ENCODE peak calls at places on chromosomes 4 and X, in seven cellular contexts. L, C, D, O, V, I and J are unnamed samples.

GRCh38 chr4:48831532-48832015 is 686 bp downstream of the OCIAD1 start:
- DNase-seq in L (no peak), C (no peak), D (no peak), O (peak; percentile 52), V (peak; percentile 56), I (no peak), J (no peak)

GRCh38 chrX:54808109-54808604 is 612 bp downstream of the MAGED2 start:
- DNase-seq in L (no peak), C (peak; percentile 75), D (peak; percentile 59), O (peak; percentile 58), V (peak; percentile 6), I (peak; percentile 51), J (peak; percentile 62)

GRCh38 chrX:12741416-12741815 is 49.8 kb upstream of the PRPS2 start:
- DNase-seq in L (peak; percentile 2), C (no peak), D (no peak), O (no peak), V (no peak), I (no peak), J (no peak)

GRCh38 chrX:117743469-117744251 is 372.9 kb downstream of the KLHL13 start:
- DNase-seq in L (no peak), C (no peak), D (no peak), O (no peak), V (no peak), I (no peak), J (no peak)

GRCh38 chr4:15690020-15690809 is 8.6 kb downstream of the FAM200B start:
- DNase-seq in L (peak; percentile 64), C (no peak), D (no peak), O (peak; percentile 68), V (peak; percentile 94), I (no peak), J (peak; percentile 97)

GRCh38 chrX:97230948-97231347 is 347.2 kb downstream of the RPA4 start:
- DNase-seq in L (no peak), C (no peak), D (no peak), O (no peak), V (no peak), I (no peak), J (no peak)

GRCh38 chr4:152357206-152357605 is 178.7 kb downstream of the FBXW7 start:
- DNase-seq in L (no peak), C (peak; percentile 32), D (no peak), O (no peak), V (no peak), I (no peak), J (peak; percentile 81)

GRCh38 chr4:73222466-73223257 is 35.9 kb downstream of the ANKRD17 start:
- DNase-seq in L (peak; percentile 68), C (peak; percentile 58), D (no peak), O (peak; percentile 96), V (peak; percentile 86), I (peak; percentile 75), J (peak; percentile 97)

GRCh38 chr4:72319596-72319995 is 249.4 kb downstream of the ADAMTS3 start:
- DNase-seq in L (no peak), C (no peak), D (no peak), O (peak; percentile 64), V (peak; percentile 58), I (no peak), J (no peak)

GRCh38 chr4:89767924-89768323 is 69.0 kb downstream of the SNCA start:
- DNase-seq in L (no peak), C (no peak), D (no peak), O (no peak), V (no peak), I (no peak), J (no peak)

GRCh38 chrX:136259543-136259942 is 8.3 kb upstream of the MAP7D3 start:
- DNase-seq in L (no peak), C (peak; percentile 24), D (no peak), O (peak; percentile 80), V (no peak), I (no peak), J (peak; percentile 74)